ENCODE peak calls at places on chromosomes 7 and 10, in nine cellular contexts. I is HFF-Myc; G is T-helper 2 cell; D is lung; B is coronary artery; M is GM12891; R is kidney glomerular epithelial cell; U is stimulated activated CD8-positive, alpha-beta memory T cell treated with anti-CD3 and anti-CD28 coated beads, Interleukin-7, amount 100 ng/mL, for 4 hours; S is fibroblast of lung. F is an unnamed sample.

GRCh38 chr7:138205614-138206150 is 129.4 kb downstream of the AKR1D1 start:
- DNase-seq in B (no peak), G (no peak), R (no peak), M (no peak), I (no peak), S (peak), U (no peak), D (no peak), F (no peak)

GRCh38 chr7:2632717-2633537 is 1.1 kb downstream of the TTYH3 start:
- DNase-seq in I (peak), S (peak), M (no peak), U (no peak), G (no peak), B (peak), D (peak), R (peak), F (peak)

GRCh38 chr10:35462491-35462934 is 126.2 kb downstream of the CCNY start:
- DNase-seq in M (no peak), B (no peak), S (no peak), R (no peak), I (no peak), G (peak), D (no peak), U (no peak), F (no peak)

GRCh38 chr7:101115215-101115614 is 11.7 kb upstream of the SERPINE1 start:
- DNase-seq in S (no peak), G (no peak), B (no peak), U (no peak), M (no peak), I (no peak), D (no peak), R (no peak), F (no peak)

GRCh38 chr7:112566392-112567324 is 85.9 kb downstream of the LSMEM1 start:
- DNase-seq in S (no peak), G (no peak), B (no peak), D (no peak), U (no peak), R (no peak), I (no peak), M (no peak), F (no peak)

GRCh38 chr7:30135551-30136271 is 925 bp downstream of the MTURN start:
- DNase-seq in D (peak), I (no peak), R (no peak), U (peak), S (peak), M (peak), B (peak), G (peak), F (peak)

GRCh38 chr7:31073486-31074383 is 21.6 kb downstream of the ADCYAP1R1 start:
- DNase-seq in B (no peak), I (peak), M (no peak), U (no peak), G (no peak), S (peak), D (no peak), R (no peak), F (no peak)

GRCh38 chr7:139651308-139651707 is 126.5 kb downstream of the HIPK2 start:
- DNase-seq in M (no peak), G (no peak), I (no peak), D (no peak), S (no peak), R (no peak), U (no peak), B (no peak), F (no peak)

GRCh38 chr10:29648114-29648982 is 13.6 kb upstream of the SVIL start:
- DNase-seq in U (peak), R (no peak), S (peak), M (no peak), G (peak), D (no peak), I (no peak), B (no peak), F (no peak)

GRCh38 chr10:131477457-131478205 is 166.1 kb upstream of the TCERG1L start:
- DNase-seq in R (no peak), U (no peak), G (no peak), S (no peak), M (no peak), I (no peak), D (no peak), B (peak), F (no peak)

GRCh38 chr10:30736685-30737232 is 107.2 kb upstream of the LYZL2 start:
- DNase-seq in D (no peak), S (peak), M (peak), I (peak), R (peak), G (peak), B (peak), U (no peak), F (no peak)

GRCh38 chr10:117924820-117925219 is 121.9 kb downstream of the RAB11FIP2 start:
- DNase-seq in R (no peak), B (no peak), I (no peak), D (no peak), S (no peak), M (no peak), U (no peak), G (no peak), F (no peak)

GRCh38 chr10:94963901-94964300 is 25.4 kb downstream of the CYP2C9 start:
- DNase-seq in I (no peak), G (peak), U (no peak), B (no peak), M (no peak), R (no peak), D (no peak), S (peak), F (no peak)

GRCh38 chr10:12635127-12635541 is 285.8 kb downstream of the CAMK1D start:
- DNase-seq in B (no peak), U (no peak), M (no peak), R (peak), I (no peak), D (no peak), S (peak), G (peak), F (no peak)

GRCh38 chr10:123007558-123008378 is 827 bp downstream of the IKZF5 start:
- DNase-seq in D (peak), U (peak), G (peak), S (peak), M (peak), B (no peak), I (peak), R (peak), F (no peak)

GRCh38 chr7:22980422-22980821 is 33.5 kb downstream of the HYCC1 start:
- DNase-seq in D (no peak), B (no peak), I (peak), M (no peak), U (no peak), R (peak), S (peak), G (no peak), F (no peak)

GRCh38 chr7:80439894-80440811 is 71.7 kb downstream of the GNAT3 start:
- DNase-seq in B (no peak), U (no peak), D (no peak), G (no peak), R (peak), S (peak), M (no peak), I (peak), F (no peak)

GRCh38 chr7:24653316-24654085 is 80.2 kb downstream of the PALS2 start:
- DNase-seq in U (no peak), B (no peak), S (peak), R (no peak), G (no peak), D (no peak), M (no peak), I (no peak), F (no peak)

GRCh38 chr7:155236386-155236785 is 61.3 kb upstream of the INSIG1 start:
- DNase-seq in U (no peak), D (no peak), R (no peak), G (no peak), B (no peak), M (no peak), S (no peak), I (no peak), F (no peak)

GRCh38 chr7:7131273-7131672 is 51.1 kb upstream of the C1GALT1 start:
- DNase-seq in B (no peak), S (no peak), I (no peak), G (no peak), U (no peak), D (no peak), M (no peak), R (no peak), F (peak)

GRCh38 chr10:69130251-69130650 is 6.3 kb downstream of the VPS26A start:
- DNase-seq in M (no peak), S (peak), D (no peak), B (no peak), I (no peak), G (no peak), R (no peak), U (no peak), F (no peak)

GRCh38 chr7:28686418-28686800 is 271.7 kb downstream of the TRIL start:
- DNase-seq in U (no peak), I (peak), B (no peak), D (no peak), S (peak), G (no peak), R (no peak), M (no peak), F (no peak)

GRCh38 chr10:48287417-48288391 is 13.2 kb upstream of the FRMPD2 start:
- DNase-seq in D (no peak), I (no peak), B (no peak), S (no peak), M (no peak), R (no peak), U (no peak), G (peak), F (no peak)

GRCh38 chr10:76644481-76644880 is 993.1 kb downstream of the KCNMA1 start:
- DNase-seq in R (peak), I (no peak), S (no peak), B (no peak), U (no peak), D (no peak), G (no peak), M (no peak), F (no peak)

GRCh38 chr7:94514140-94514889 is 4.7 kb downstream of the CASD1 start:
- DNase-seq in G (peak), B (no peak), D (no peak), R (no peak), S (no peak), M (no peak), U (no peak), I (no peak), F (no peak)

GRCh38 chr10:31099664-31100063 is 68.0 kb upstream of the ZNF438 start:
- DNase-seq in M (no peak), U (no peak), I (no peak), D (no peak), S (peak), R (peak), B (no peak), G (no peak), F (no peak)

GRCh38 chr7:100604976-100605911 is 3.1 kb downstream of the PCOLCE start:
- DNase-seq in G (peak), D (peak), B (no peak), S (no peak), U (no peak), M (no peak), R (no peak), I (no peak), F (peak)

GRCh38 chr10:131963350-131963749 is 18.4 kb downstream of the BNIP3 start:
- DNase-seq in G (no peak), U (no peak), B (no peak), D (no peak), M (no peak), S (no peak), R (no peak), I (no peak), F (no peak)

GRCh38 chr10:13775786-13776780 is 189.3 kb downstream of the PRPF18 start:
- DNase-seq in I (peak), M (no peak), U (no peak), G (no peak), S (peak), B (no peak), D (no peak), R (peak), F (no peak)

GRCh38 chr7:21524680-21525079 is 18.2 kb upstream of the DNAH11 start:
- DNase-seq in M (no peak), S (no peak), G (no peak), I (no peak), U (no peak), B (no peak), R (no peak), D (no peak), F (no peak)

GRCh38 chr7:1646957-1647891 is 22.9 kb upstream of the ELFN1 start:
- DNase-seq in S (peak), I (no peak), M (no peak), U (no peak), D (no peak), R (no peak), B (no peak), G (no peak), F (no peak)